ENCODE peak calls at places on chromosomes 2 and 18, in eight cellular contexts. One of them, this sample, is unnamed.
A peak's percentile ranks its signal among the peaks of the same experiment; 100 is the strongest.

GRCh38 chr2:66237470-66238354 is 197.2 kb upstream of the MEIS1 start:
- DNase-seq in H1: no peak
- DNase-seq in transverse colon: no peak
- DNase-seq in GM23338: no peak
- DNase-seq in upper lobe of left lung: no peak
- DNase-seq in stomach: no peak
- DNase-seq in suprapubic skin: no peak
- DNase-seq in spleen: no peak
- DNase-seq in this sample: peak; percentile 62

GRCh38 chr2:28979041-28979440 is 2.1 kb upstream of the TOGARAM2 start:
- DNase-seq in H1: no peak
- DNase-seq in transverse colon: no peak
- DNase-seq in GM23338: no peak
- DNase-seq in upper lobe of left lung: no peak
- DNase-seq in stomach: no peak
- DNase-seq in suprapubic skin: no peak
- DNase-seq in spleen: no peak
- DNase-seq in this sample: no peak

GRCh38 chr2:172539767-172540166 is 16.1 kb upstream of the PDK1 start:
- DNase-seq in H1: no peak
- DNase-seq in transverse colon: no peak
- DNase-seq in GM23338: peak; percentile 49
- DNase-seq in upper lobe of left lung: no peak
- DNase-seq in stomach: no peak
- DNase-seq in suprapubic skin: no peak
- DNase-seq in spleen: no peak
- DNase-seq in this sample: no peak

GRCh38 chr2:144078091-144078490 is 441.8 kb downstream of the ZEB2 start:
- DNase-seq in H1: no peak
- DNase-seq in transverse colon: no peak
- DNase-seq in GM23338: no peak
- DNase-seq in upper lobe of left lung: no peak
- DNase-seq in stomach: no peak
- DNase-seq in suprapubic skin: no peak
- DNase-seq in spleen: no peak
- DNase-seq in this sample: no peak

GRCh38 chr2:172091626-172092566 is 6.6 kb downstream of the DLX1 start:
- DNase-seq in H1: no peak
- DNase-seq in transverse colon: no peak
- DNase-seq in GM23338: peak; percentile 15
- DNase-seq in upper lobe of left lung: no peak
- DNase-seq in stomach: no peak
- DNase-seq in suprapubic skin: no peak
- DNase-seq in spleen: no peak
- DNase-seq in this sample: no peak

GRCh38 chr2:178905266-178905665 is 98.0 kb upstream of the TTN start:
- DNase-seq in H1: no peak
- DNase-seq in transverse colon: no peak
- DNase-seq in GM23338: no peak
- DNase-seq in upper lobe of left lung: no peak
- DNase-seq in stomach: no peak
- DNase-seq in suprapubic skin: no peak
- DNase-seq in spleen: no peak
- DNase-seq in this sample: no peak

GRCh38 chr2:80117401-80117800 is 187.2 kb downstream of the LRRTM1 start:
- DNase-seq in H1: no peak
- DNase-seq in transverse colon: no peak
- DNase-seq in GM23338: no peak
- DNase-seq in upper lobe of left lung: no peak
- DNase-seq in stomach: no peak
- DNase-seq in suprapubic skin: no peak
- DNase-seq in spleen: no peak
- DNase-seq in this sample: no peak

GRCh38 chr2:120631719-120632118 is 103.9 kb upstream of the GLI2 start:
- DNase-seq in H1: no peak
- DNase-seq in transverse colon: no peak
- DNase-seq in GM23338: no peak
- DNase-seq in upper lobe of left lung: no peak
- DNase-seq in stomach: no peak
- DNase-seq in suprapubic skin: no peak
- DNase-seq in spleen: no peak
- DNase-seq in this sample: no peak

GRCh38 chr2:171787333-171788072 is 100.2 kb downstream of the DYNC1I2 start:
- DNase-seq in H1: no peak
- DNase-seq in transverse colon: no peak
- DNase-seq in GM23338: peak; percentile 52
- DNase-seq in upper lobe of left lung: no peak
- DNase-seq in stomach: no peak
- DNase-seq in suprapubic skin: no peak
- DNase-seq in spleen: no peak
- DNase-seq in this sample: no peak

GRCh38 chr2:73997813-73998212 is 13.1 kb downstream of the TET3 start:
- DNase-seq in H1: no peak
- DNase-seq in transverse colon: no peak
- DNase-seq in GM23338: peak; percentile 34
- DNase-seq in upper lobe of left lung: no peak
- DNase-seq in stomach: no peak
- DNase-seq in suprapubic skin: no peak
- DNase-seq in spleen: no peak
- DNase-seq in this sample: no peak

GRCh38 chr2:157725856-157726255 is 97.2 kb upstream of the ACVR1C start:
- DNase-seq in H1: no peak
- DNase-seq in transverse colon: no peak
- DNase-seq in GM23338: no peak
- DNase-seq in upper lobe of left lung: no peak
- DNase-seq in stomach: no peak
- DNase-seq in suprapubic skin: no peak
- DNase-seq in spleen: no peak
- DNase-seq in this sample: no peak

GRCh38 chr2:85253890-85254289 is 73.9 kb downstream of the TGOLN2 start:
- DNase-seq in H1: no peak
- DNase-seq in transverse colon: no peak
- DNase-seq in GM23338: no peak
- DNase-seq in upper lobe of left lung: no peak
- DNase-seq in stomach: no peak
- DNase-seq in suprapubic skin: no peak
- DNase-seq in spleen: peak; percentile 32
- DNase-seq in this sample: no peak

GRCh38 chr2:85257359-85258193 is 70.2 kb downstream of the TGOLN2 start:
- DNase-seq in H1: no peak
- DNase-seq in transverse colon: no peak
- DNase-seq in GM23338: no peak
- DNase-seq in upper lobe of left lung: no peak
- DNase-seq in stomach: no peak
- DNase-seq in suprapubic skin: no peak
- DNase-seq in spleen: peak; percentile 71
- DNase-seq in this sample: no peak

GRCh38 chr2:85255813-85256581 is 71.8 kb downstream of the TGOLN2 start:
- DNase-seq in H1: peak; percentile 81
- DNase-seq in transverse colon: no peak
- DNase-seq in GM23338: peak; percentile 93
- DNase-seq in upper lobe of left lung: no peak
- DNase-seq in stomach: no peak
- DNase-seq in suprapubic skin: no peak
- DNase-seq in spleen: peak; percentile 56
- DNase-seq in this sample: peak; percentile 47

GRCh38 chr2:85254540-85255261 is 73.1 kb downstream of the TGOLN2 start:
- DNase-seq in H1: no peak
- DNase-seq in transverse colon: no peak
- DNase-seq in GM23338: no peak
- DNase-seq in upper lobe of left lung: no peak
- DNase-seq in stomach: no peak
- DNase-seq in suprapubic skin: no peak
- DNase-seq in spleen: peak; percentile 28
- DNase-seq in this sample: no peak

GRCh38 chr2:85255456-85255812 is 72.4 kb downstream of the TGOLN2 start:
- DNase-seq in H1: no peak
- DNase-seq in transverse colon: no peak
- DNase-seq in GM23338: peak; percentile 70
- DNase-seq in upper lobe of left lung: no peak
- DNase-seq in stomach: no peak
- DNase-seq in suprapubic skin: no peak
- DNase-seq in spleen: peak; percentile 58
- DNase-seq in this sample: no peak
- H3K4me3 ChIP-seq in H1: no peak overlapping the region
- H3K4me3 ChIP-seq in transverse colon: no peak overlapping the region
- H3K4me3 ChIP-seq in GM23338: peak overlapping the region; percentile 45
- H3K4me3 ChIP-seq in upper lobe of left lung: no peak overlapping the region
- H3K4me3 ChIP-seq in stomach: no peak overlapping the region
- H3K4me3 ChIP-seq in suprapubic skin: no peak overlapping the region
- H3K4me3 ChIP-seq in spleen: no peak overlapping the region
- H3K4me3 ChIP-seq in this sample: no peak overlapping the region

DNA sequence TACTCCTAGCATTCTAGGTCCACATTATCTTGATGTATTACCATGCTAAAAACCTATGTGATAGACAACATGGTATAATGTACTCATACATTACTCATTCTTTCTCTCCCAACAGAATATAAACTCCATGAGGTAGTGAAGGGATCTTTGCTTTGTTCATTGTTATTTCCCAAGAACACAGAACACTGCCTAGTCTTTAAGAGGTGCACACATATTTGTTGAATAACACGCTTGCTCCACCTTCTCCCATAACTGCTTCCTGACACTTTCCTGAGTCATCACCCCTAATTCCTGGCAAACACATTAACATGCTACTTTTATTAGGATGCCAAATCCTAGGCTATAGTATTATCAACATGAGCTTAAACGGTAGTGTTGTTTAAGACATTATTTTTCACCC is 41.3 kb downstream of the REV1 start:
- DNase-seq in H1: no peak
- DNase-seq in transverse colon: no peak
- DNase-seq in GM23338: no peak
- DNase-seq in upper lobe of left lung: no peak
- DNase-seq in stomach: no peak
- DNase-seq in suprapubic skin: no peak
- DNase-seq in spleen: no peak
- DNase-seq in this sample: no peak
- TF ChIP-seq POLR2AphosphoS5 in H1: no peak
- TF ChIP-seq POLR2AphosphoS5 in transverse colon: no peak
- TF ChIP-seq POLR2AphosphoS5 in GM23338: no peak
- TF ChIP-seq POLR2AphosphoS5 in upper lobe of left lung: no peak
- TF ChIP-seq POLR2AphosphoS5 in stomach: no peak
- TF ChIP-seq POLR2AphosphoS5 in suprapubic skin: no peak
- TF ChIP-seq POLR2AphosphoS5 in spleen: no peak
- TF ChIP-seq POLR2AphosphoS5 in this sample: no peak

GRCh38 chr18:48820483-48821250 is 130.1 kb downstream of the SMAD7 start:
- DNase-seq in H1: peak; percentile 42
- DNase-seq in transverse colon: peak; percentile 5
- DNase-seq in GM23338: no peak
- DNase-seq in upper lobe of left lung: peak; percentile 15
- DNase-seq in stomach: peak; percentile 15
- DNase-seq in suprapubic skin: peak; percentile 53
- DNase-seq in spleen: peak; percentile 75
- DNase-seq in this sample: no peak
- H3K4me1 ChIP-seq in H1: no peaks in the 10 kb centered on the region
- H3K4me1 ChIP-seq in transverse colon: peaks cover 8% of the 10 kb centered on the region
- H3K4me1 ChIP-seq in GM23338: peaks cover 2% of the 10 kb centered on the region
- H3K4me1 ChIP-seq in upper lobe of left lung: no peaks in the 10 kb centered on the region
- H3K4me1 ChIP-seq in stomach: no peaks in the 10 kb centered on the region
- H3K4me1 ChIP-seq in suprapubic skin: peaks cover 7% of the 10 kb centered on the region
- H3K4me1 ChIP-seq in spleen: peaks cover 27% of the 10 kb centered on the region
- H3K4me1 ChIP-seq in this sample: no peaks in the 10 kb centered on the region

GRCh38 chr2:239098288-239098970 is 250.5 kb downstream of the TWIST2 start:
- DNase-seq in H1: no peak
- DNase-seq in transverse colon: peak; percentile 23
- DNase-seq in GM23338: no peak
- DNase-seq in upper lobe of left lung: no peak
- DNase-seq in stomach: no peak
- DNase-seq in suprapubic skin: no peak
- DNase-seq in spleen: no peak
- DNase-seq in this sample: no peak

GRCh38 chr2:239095475-239095874 is 247.6 kb downstream of the TWIST2 start:
- DNase-seq in H1: no peak
- DNase-seq in transverse colon: no peak
- DNase-seq in GM23338: no peak
- DNase-seq in upper lobe of left lung: no peak
- DNase-seq in stomach: no peak
- DNase-seq in suprapubic skin: no peak
- DNase-seq in spleen: no peak
- DNase-seq in this sample: no peak

GRCh38 chr2:239094727-239095266 is 246.9 kb downstream of the TWIST2 start:
- DNase-seq in H1: no peak
- DNase-seq in transverse colon: no peak
- DNase-seq in GM23338: no peak
- DNase-seq in upper lobe of left lung: no peak
- DNase-seq in stomach: no peak
- DNase-seq in suprapubic skin: no peak
- DNase-seq in spleen: no peak
- DNase-seq in this sample: no peak

GRCh38 chr2:239097428-239097696 is 249.5 kb downstream of the TWIST2 start:
- DNase-seq in H1: no peak
- DNase-seq in transverse colon: no peak
- DNase-seq in GM23338: no peak
- DNase-seq in upper lobe of left lung: no peak
- DNase-seq in stomach: no peak
- DNase-seq in suprapubic skin: no peak
- DNase-seq in spleen: no peak
- DNase-seq in this sample: no peak

DNA sequence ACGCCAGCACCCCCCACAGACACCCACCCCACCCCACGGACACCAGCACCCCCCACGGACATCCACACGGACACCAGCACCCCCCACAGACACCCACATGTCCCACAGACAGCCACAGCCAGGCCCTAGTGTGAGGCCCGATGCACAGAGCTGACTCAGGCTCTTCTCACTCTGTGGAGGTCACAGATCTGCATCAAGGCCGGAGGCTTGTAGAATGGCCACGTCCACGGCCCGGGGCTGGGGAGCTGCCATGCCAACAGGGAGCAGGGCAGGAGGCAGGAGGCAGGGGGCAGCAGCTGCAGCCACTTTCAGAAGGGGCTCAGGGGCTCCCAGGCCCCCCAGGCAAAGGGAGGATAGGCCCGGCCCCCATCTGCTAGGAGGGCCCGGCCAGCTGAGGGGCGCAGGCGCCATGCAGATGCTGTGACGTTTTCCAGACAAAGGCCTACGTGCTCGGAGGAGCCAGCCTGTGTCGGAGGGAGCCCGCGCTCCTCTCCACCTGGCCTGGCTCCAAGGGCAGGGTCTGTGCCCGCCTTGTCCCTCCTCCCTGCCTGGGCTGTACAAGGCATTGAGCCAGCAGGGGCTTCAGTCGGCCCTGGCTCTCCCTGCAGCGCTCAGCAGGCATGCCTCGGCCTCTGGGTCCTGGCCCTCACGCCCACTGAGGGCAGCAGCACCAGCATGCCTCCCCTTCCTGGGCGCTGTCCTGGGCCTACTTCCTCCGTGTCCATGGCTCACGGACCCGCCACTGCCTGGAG is 249.0 kb downstream of the TWIST2 start:
- DNase-seq in H1: no peak
- DNase-seq in transverse colon: no peak
- DNase-seq in GM23338: no peak
- DNase-seq in upper lobe of left lung: no peak
- DNase-seq in stomach: no peak
- DNase-seq in suprapubic skin: no peak
- DNase-seq in spleen: no peak
- DNase-seq in this sample: no peak
- H3K4me3 ChIP-seq in H1: no peak overlapping the region
- H3K4me3 ChIP-seq in transverse colon: no peak overlapping the region
- H3K4me3 ChIP-seq in GM23338: no peak overlapping the region
- H3K4me3 ChIP-seq in upper lobe of left lung: no peak overlapping the region
- H3K4me3 ChIP-seq in stomach: no peak overlapping the region
- H3K4me3 ChIP-seq in suprapubic skin: no peak overlapping the region
- H3K4me3 ChIP-seq in spleen: no peak overlapping the region
- H3K4me3 ChIP-seq in this sample: no peak overlapping the region

GRCh38 chr2:27890146-27891062 is at the start of the genes BABAM2 and RBKS:
- DNase-seq in H1: peak; percentile 95
- DNase-seq in transverse colon: peak; percentile 90
- DNase-seq in GM23338: peak; percentile 91
- DNase-seq in upper lobe of left lung: peak; percentile 85
- DNase-seq in stomach: peak; percentile 89
- DNase-seq in suprapubic skin: peak; percentile 91
- DNase-seq in spleen: peak; percentile 97
- DNase-seq in this sample: peak; percentile 85
- TF ChIP-seq POLR2AphosphoS5 in H1: peak; percentile 66
- TF ChIP-seq POLR2AphosphoS5 in transverse colon: peak; percentile 93
- TF ChIP-seq POLR2AphosphoS5 in GM23338: peak; percentile 87
- TF ChIP-seq POLR2AphosphoS5 in upper lobe of left lung: peak; percentile 90
- TF ChIP-seq POLR2AphosphoS5 in stomach: peak; percentile 94
- TF ChIP-seq POLR2AphosphoS5 in suprapubic skin: peak; percentile 30
- TF ChIP-seq POLR2AphosphoS5 in spleen: peak; percentile 95
- TF ChIP-seq POLR2AphosphoS5 in this sample: peak; percentile 70

This sample was measured in prostate gland.